ENCODE peak calls at places on chromosomes 12 and 14, in six cellular contexts. One of them, this sample, is unnamed.

GRCh38 chr14:47919994-47920393 is 244.6 kb upstream of the MDGA2 start:
- DNase-seq in HL-60: no peak
- DNase-seq in psoas muscle: no peak
- DNase-seq in A549: no peak
- DNase-seq in HCT116: no peak
- DNase-seq in thoracic aorta: no peak
- DNase-seq in this sample: no peak

GRCh38 chr12:10235761-10236631 is 23.3 kb downstream of the GABARAPL1 start:
- DNase-seq in thoracic aorta: no peak
- DNase-seq in psoas muscle: no peak
- DNase-seq in HCT116: peak
- DNase-seq in A549: peak
- DNase-seq in HL-60: peak
- DNase-seq in this sample: peak

GRCh38 chr12:23929906-23930305 is 19.6 kb downstream of the SOX5 start:
- DNase-seq in psoas muscle: no peak
- DNase-seq in HCT116: no peak
- DNase-seq in A549: no peak
- DNase-seq in thoracic aorta: no peak
- DNase-seq in HL-60: no peak
- DNase-seq in this sample: no peak

GRCh38 chr12:70467908-70468733 is 102.0 kb downstream of the KCNMB4 start:
- DNase-seq in HL-60: peak
- DNase-seq in HCT116: peak
- DNase-seq in A549: no peak
- DNase-seq in psoas muscle: no peak
- DNase-seq in thoracic aorta: no peak
- DNase-seq in this sample: no peak

GRCh38 chr12:110758922-110759321 is 16.2 kb upstream of the PPP1CC start:
- DNase-seq in A549: no peak
- DNase-seq in HCT116: no peak
- DNase-seq in HL-60: no peak
- DNase-seq in psoas muscle: no peak
- DNase-seq in thoracic aorta: no peak
- DNase-seq in this sample: no peak

GRCh38 chr14:49961270-49962222 is 68.7 kb downstream of the ARF6 start:
- DNase-seq in psoas muscle: no peak
- DNase-seq in A549: no peak
- DNase-seq in thoracic aorta: no peak
- DNase-seq in HCT116: no peak
- DNase-seq in HL-60: no peak
- DNase-seq in this sample: no peak

GRCh38 chr14:34665785-34666425 is 36.0 kb upstream of the SNX6 start:
- DNase-seq in thoracic aorta: no peak
- DNase-seq in A549: no peak
- DNase-seq in HCT116: no peak
- DNase-seq in psoas muscle: no peak
- DNase-seq in HL-60: peak
- DNase-seq in this sample: peak

GRCh38 chr12:19105468-19105867 is 24.1 kb upstream of the PLEKHA5 start:
- DNase-seq in thoracic aorta: no peak
- DNase-seq in A549: no peak
- DNase-seq in psoas muscle: no peak
- DNase-seq in HCT116: no peak
- DNase-seq in HL-60: no peak
- DNase-seq in this sample: no peak

GRCh38 chr14:21860172-21860571 is 186.6 kb upstream of the OR4E1 start:
- DNase-seq in HCT116: peak
- DNase-seq in A549: peak
- DNase-seq in HL-60: peak
- DNase-seq in thoracic aorta: no peak
- DNase-seq in psoas muscle: no peak
- DNase-seq in this sample: peak

GRCh38 chr12:132558861-132559623 is 51.3 kb downstream of the LRCOL1 start:
- DNase-seq in A549: no peak
- DNase-seq in HL-60: peak
- DNase-seq in HCT116: no peak
- DNase-seq in thoracic aorta: no peak
- DNase-seq in psoas muscle: no peak
- DNase-seq in this sample: no peak

GRCh38 chr14:22163051-22163450 is 426.0 kb downstream of the DAD1 start:
- DNase-seq in thoracic aorta: no peak
- DNase-seq in HCT116: no peak
- DNase-seq in A549: no peak
- DNase-seq in psoas muscle: no peak
- DNase-seq in HL-60: no peak
- DNase-seq in this sample: peak

GRCh38 chr12:29350080-29350479 is 30.9 kb downstream of the ERGIC2 start:
- DNase-seq in thoracic aorta: no peak
- DNase-seq in HCT116: no peak
- DNase-seq in HL-60: no peak
- DNase-seq in A549: no peak
- DNase-seq in psoas muscle: no peak
- DNase-seq in this sample: peak

GRCh38 chr12:6364037-6364360 is 11.4 kb downstream of the SCNN1A start:
- DNase-seq in psoas muscle: no peak
- DNase-seq in thoracic aorta: no peak
- DNase-seq in A549: no peak
- DNase-seq in HL-60: no peak
- DNase-seq in HCT116: no peak
- DNase-seq in this sample: no peak

GRCh38 chr12:106031736-106032135 is 107.0 kb downstream of the NUAK1 start:
- DNase-seq in HCT116: no peak
- DNase-seq in thoracic aorta: no peak
- DNase-seq in psoas muscle: no peak
- DNase-seq in A549: no peak
- DNase-seq in HL-60: no peak
- DNase-seq in this sample: no peak

GRCh38 chr12:30169839-30170591 is 386.3 kb upstream of the TMTC1 start:
- DNase-seq in A549: no peak
- DNase-seq in psoas muscle: peak
- DNase-seq in HCT116: no peak
- DNase-seq in thoracic aorta: no peak
- DNase-seq in HL-60: no peak
- DNase-seq in this sample: no peak

GRCh38 chr14:67373347-67373746 is 13.2 kb downstream of the EIF2S1 start:
- DNase-seq in HCT116: no peak
- DNase-seq in thoracic aorta: no peak
- DNase-seq in psoas muscle: no peak
- DNase-seq in A549: no peak
- DNase-seq in HL-60: no peak
- DNase-seq in this sample: no peak

GRCh38 chr14:67372833-67373232 is 12.7 kb downstream of the EIF2S1 start:
- DNase-seq in thoracic aorta: no peak
- DNase-seq in HL-60: no peak
- DNase-seq in A549: no peak
- DNase-seq in HCT116: no peak
- DNase-seq in psoas muscle: no peak
- DNase-seq in this sample: no peak

DNA sequence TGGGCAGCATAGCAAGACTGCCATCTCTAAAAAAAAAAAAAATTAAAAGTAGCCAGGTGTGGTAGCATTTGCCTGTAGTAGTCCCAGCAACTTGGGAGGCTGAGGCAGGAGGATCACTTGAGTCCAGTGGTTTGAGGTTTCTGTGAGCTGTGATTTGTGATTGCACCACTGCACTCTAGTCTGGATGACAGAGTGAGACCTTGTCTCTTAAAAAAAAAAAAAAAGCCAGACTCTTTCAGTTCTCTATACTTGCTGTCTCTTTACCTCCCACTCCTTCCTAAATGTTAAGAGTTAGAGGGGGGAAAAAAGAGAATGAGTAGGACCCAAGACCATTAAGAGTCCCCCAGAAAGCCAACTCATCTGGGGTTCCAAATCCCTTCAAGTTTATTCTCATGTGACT is 17.8 kb downstream of the EIF2S1 start:
- DNase-seq in thoracic aorta: no peak
- DNase-seq in HCT116: no peak
- DNase-seq in HL-60: no peak
- DNase-seq in psoas muscle: no peak
- DNase-seq in A549: no peak
- DNase-seq in this sample: no peak
- H3K4me3 ChIP-seq in thoracic aorta: no peak
- H3K4me3 ChIP-seq in HCT116: no peak
- H3K4me3 ChIP-seq in HL-60: no peak
- H3K4me3 ChIP-seq in psoas muscle: no peak
- H3K4me3 ChIP-seq in A549: no peak
- H3K4me3 ChIP-seq in this sample: no peak

GRCh38 chr14:20332386-20332945 is 613 bp downstream of the CCNB1IP1 start:
- DNase-seq in HCT116: no peak
- DNase-seq in HL-60: no peak
- DNase-seq in A549: no peak
- DNase-seq in thoracic aorta: no peak
- DNase-seq in psoas muscle: no peak
- DNase-seq in this sample: peak

GRCh38 chr14:20329355-20329754 is 3.7 kb downstream of the CCNB1IP1 start:
- DNase-seq in psoas muscle: no peak
- DNase-seq in A549: no peak
- DNase-seq in thoracic aorta: no peak
- DNase-seq in HL-60: no peak
- DNase-seq in HCT116: no peak
- DNase-seq in this sample: no peak

GRCh38 chr14:20331048-20331613 is 1.9 kb downstream of the CCNB1IP1 start:
- DNase-seq in thoracic aorta: no peak
- DNase-seq in psoas muscle: no peak
- DNase-seq in HCT116: no peak
- DNase-seq in HL-60: no peak
- DNase-seq in A549: no peak
- DNase-seq in this sample: no peak

GRCh38 chr14:20332946-20333782 is at the start of gene CCNB1IP1:
- DNase-seq in A549: peak
- DNase-seq in HCT116: peak
- DNase-seq in thoracic aorta: peak
- DNase-seq in psoas muscle: peak
- DNase-seq in HL-60: peak
- DNase-seq in this sample: peak

DNA sequence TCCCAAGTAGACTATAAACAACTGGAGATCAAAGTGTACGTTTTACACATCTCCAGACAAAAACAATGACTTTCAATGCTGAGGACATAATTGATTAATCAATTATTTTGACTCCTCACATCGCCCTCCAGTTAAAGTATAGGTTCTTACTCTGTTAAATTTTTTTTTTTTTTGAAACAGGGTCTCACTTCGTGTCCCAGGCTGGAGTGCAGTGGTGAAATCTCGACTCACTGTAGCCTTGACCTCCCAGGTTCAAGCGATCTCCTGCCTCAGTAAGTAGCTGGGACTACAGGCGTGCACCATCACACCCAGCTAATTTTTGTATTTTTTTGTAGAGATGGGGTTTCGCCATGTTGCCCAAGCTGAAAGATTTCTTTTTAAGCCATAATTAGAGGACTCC is 938 bp upstream of the CCNB1IP1 start:
- DNase-seq in HCT116: no peak
- DNase-seq in HL-60: no peak
- DNase-seq in psoas muscle: no peak
- DNase-seq in thoracic aorta: no peak
- DNase-seq in A549: no peak
- DNase-seq in this sample: no peak
- H3K4me3 ChIP-seq in HCT116: no peak
- H3K4me3 ChIP-seq in HL-60: no peak
- H3K4me3 ChIP-seq in psoas muscle: no peak
- H3K4me3 ChIP-seq in thoracic aorta: no peak
- H3K4me3 ChIP-seq in A549: no peak
- H3K4me3 ChIP-seq in this sample: no peak

GRCh38 chr12:9027156-9027555 is 37.8 kb downstream of the KLRG1 start:
- DNase-seq in psoas muscle: no peak
- DNase-seq in thoracic aorta: no peak
- DNase-seq in A549: no peak
- DNase-seq in HCT116: no peak
- DNase-seq in HL-60: no peak
- DNase-seq in this sample: no peak

GRCh38 chr12:9022592-9022991 is 33.2 kb downstream of the KLRG1 start:
- DNase-seq in HL-60: no peak
- DNase-seq in thoracic aorta: no peak
- DNase-seq in psoas muscle: no peak
- DNase-seq in A549: no peak
- DNase-seq in HCT116: no peak
- DNase-seq in this sample: no peak

DNA sequence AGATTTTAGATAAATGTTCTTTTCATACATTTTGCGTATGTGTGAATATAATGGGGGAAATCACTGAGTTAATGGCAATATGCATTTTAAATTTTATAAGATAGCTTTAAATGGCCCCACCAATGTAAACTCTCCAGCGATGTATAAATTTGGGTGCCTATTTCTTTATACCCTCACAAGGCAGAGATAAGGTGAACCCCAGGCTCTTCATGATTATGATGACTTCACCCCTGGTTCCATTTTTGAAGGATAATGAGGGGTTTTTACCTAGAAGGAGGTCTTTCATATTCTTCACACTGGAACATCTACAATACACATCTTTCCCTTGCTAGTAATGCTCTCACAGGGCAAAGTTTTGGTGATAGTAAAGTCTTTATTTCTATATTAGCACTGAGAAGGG is 35.2 kb downstream of the KLRG1 start:
- DNase-seq in thoracic aorta: no peak
- DNase-seq in psoas muscle: no peak
- DNase-seq in A549: no peak
- DNase-seq in HL-60: no peak
- DNase-seq in HCT116: no peak
- DNase-seq in this sample: no peak
- H3K4me3 ChIP-seq in thoracic aorta: no peak
- H3K4me3 ChIP-seq in psoas muscle: no peak
- H3K4me3 ChIP-seq in A549: no peak
- H3K4me3 ChIP-seq in HL-60: no peak
- H3K4me3 ChIP-seq in HCT116: no peak
- H3K4me3 ChIP-seq in this sample: no peak

GRCh38 chr12:47807338-47807737 is 12.4 kb downstream of the HDAC7 start:
- DNase-seq in HCT116: no peak
- DNase-seq in psoas muscle: no peak
- DNase-seq in HL-60: no peak
- DNase-seq in thoracic aorta: no peak
- DNase-seq in A549: no peak
- DNase-seq in this sample: no peak

GRCh38 chr12:47808574-47809380 is 10.9 kb downstream of the HDAC7 start:
- DNase-seq in A549: peak
- DNase-seq in HCT116: no peak
- DNase-seq in HL-60: peak
- DNase-seq in thoracic aorta: no peak
- DNase-seq in psoas muscle: no peak
- DNase-seq in this sample: no peak

GRCh38 chr12:47811070-47811391 is 8.7 kb downstream of the HDAC7 start:
- DNase-seq in HCT116: no peak
- DNase-seq in HL-60: no peak
- DNase-seq in A549: no peak
- DNase-seq in psoas muscle: no peak
- DNase-seq in thoracic aorta: no peak
- DNase-seq in this sample: no peak

GRCh38 chr12:47805417-47805816 is 14.3 kb downstream of the HDAC7 start:
- DNase-seq in thoracic aorta: no peak
- DNase-seq in HCT116: no peak
- DNase-seq in HL-60: no peak
- DNase-seq in A549: no peak
- DNase-seq in psoas muscle: no peak
- DNase-seq in this sample: peak

DNA sequence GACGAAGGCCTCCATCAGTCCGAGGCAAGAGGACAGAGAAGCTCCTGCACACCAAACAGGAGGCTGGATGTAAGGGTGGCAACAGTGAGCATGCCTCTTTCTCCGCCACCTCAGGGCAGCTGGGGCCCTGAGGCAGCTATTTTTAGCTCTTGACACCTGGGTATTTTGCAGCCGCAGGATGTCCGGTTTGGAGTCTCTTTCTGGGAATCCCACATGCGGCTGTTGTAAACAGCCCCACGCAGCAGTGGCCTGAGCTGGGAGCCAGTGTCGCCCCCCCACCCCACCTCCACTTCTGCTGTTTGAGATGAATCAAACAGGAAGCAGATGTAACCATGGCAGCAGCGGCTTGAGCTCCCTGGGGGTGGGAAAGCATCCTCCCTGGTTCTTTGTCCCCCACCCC is 11.7 kb downstream of the HDAC7 start:
- DNase-seq in thoracic aorta: no peak
- DNase-seq in psoas muscle: peak
- DNase-seq in HL-60: peak
- DNase-seq in HCT116: no peak
- DNase-seq in A549: no peak
- DNase-seq in this sample: peak
- H3K4me3 ChIP-seq in thoracic aorta: peak
- H3K4me3 ChIP-seq in psoas muscle: peak
- H3K4me3 ChIP-seq in HL-60: no peak
- H3K4me3 ChIP-seq in HCT116: no peak
- H3K4me3 ChIP-seq in A549: no peak
- H3K4me3 ChIP-seq in this sample: no peak